ENCODE peak calls at places on chromosomes 11 and 22, in five cellular contexts. One of them, this sample, is unnamed.

GRCh38 chr11:60950933-60951610 is 904 bp downstream of the SLC15A3 start:
- DNase-seq in tibial nerve: no peak
- DNase-seq in K562: no peak
- DNase-seq in ovary: peak
- DNase-seq in transverse colon: no peak
- DNase-seq in this sample: no peak

GRCh38 chr11:35247863-35248262 is 108.9 kb downstream of the CD44 start:
- DNase-seq in tibial nerve: no peak
- DNase-seq in transverse colon: no peak
- DNase-seq in ovary: no peak
- DNase-seq in K562: no peak
- DNase-seq in this sample: no peak

GRCh38 chr11:76293189-76293631 is 86.9 kb upstream of the WNT11 start:
- DNase-seq in transverse colon: no peak
- DNase-seq in tibial nerve: no peak
- DNase-seq in ovary: no peak
- DNase-seq in K562: no peak
- DNase-seq in this sample: peak

GRCh38 chr11:28838741-28839140 is 730.6 kb downstream of the METTL15 start:
- DNase-seq in transverse colon: no peak
- DNase-seq in ovary: no peak
- DNase-seq in tibial nerve: no peak
- DNase-seq in K562: no peak
- DNase-seq in this sample: no peak

GRCh38 chr11:90747057-90747456 is 524.2 kb upstream of the CHORDC1 start:
- DNase-seq in ovary: no peak
- DNase-seq in transverse colon: no peak
- DNase-seq in K562: no peak
- DNase-seq in tibial nerve: no peak
- DNase-seq in this sample: no peak

GRCh38 chr11:71342951-71343827 is 90.8 kb upstream of the SHANK2 start:
- DNase-seq in ovary: no peak
- DNase-seq in K562: peak
- DNase-seq in tibial nerve: no peak
- DNase-seq in transverse colon: peak
- DNase-seq in this sample: no peak

GRCh38 chr11:65417221-65417701 is 5.3 kb upstream of the NEAT1 start:
- DNase-seq in ovary: peak
- DNase-seq in K562: no peak
- DNase-seq in tibial nerve: peak
- DNase-seq in transverse colon: peak
- DNase-seq in this sample: no peak

GRCh38 chr11:19508166-19508565 is 204.5 kb upstream of the NAV2 start:
- DNase-seq in transverse colon: peak
- DNase-seq in tibial nerve: peak
- DNase-seq in ovary: no peak
- DNase-seq in K562: peak
- DNase-seq in this sample: no peak

GRCh38 chr22:42821386-42821785 is 35.7 kb downstream of the ARFGAP3 start:
- DNase-seq in K562: no peak
- DNase-seq in transverse colon: no peak
- DNase-seq in tibial nerve: no peak
- DNase-seq in ovary: no peak
- DNase-seq in this sample: no peak
- TF ChIP-seq EP300 in K562: no peak
- TF ChIP-seq EP300 in transverse colon: no peak
- TF ChIP-seq EP300 in tibial nerve: no peak
- TF ChIP-seq EP300 in ovary: no peak
- TF ChIP-seq EP300 in this sample: no peak

DNA sequence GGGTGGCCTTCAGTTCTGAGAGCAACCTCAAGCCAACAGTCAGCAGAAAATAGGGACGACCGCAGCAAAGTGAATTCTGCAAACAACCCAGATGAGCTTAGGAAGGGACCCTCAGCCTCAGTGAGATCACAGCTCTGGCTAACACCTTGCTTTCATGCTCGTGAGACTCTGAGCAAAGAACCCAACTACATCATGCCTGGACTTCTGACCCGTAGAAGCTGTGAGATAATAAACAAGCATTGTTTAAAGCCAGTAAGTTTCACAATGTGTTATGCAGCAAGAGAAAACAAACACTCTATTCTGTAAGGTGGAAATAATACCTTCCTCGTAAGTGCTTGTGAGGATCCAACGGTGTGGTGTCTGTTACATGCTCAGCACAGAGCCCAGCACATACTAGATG is 433.5 kb downstream of the BUD13 start:
- DNase-seq in tibial nerve: no peak
- DNase-seq in transverse colon: peak
- DNase-seq in K562: no peak
- DNase-seq in ovary: no peak
- DNase-seq in this sample: no peak
- TF ChIP-seq EP300 in tibial nerve: no peak
- TF ChIP-seq EP300 in transverse colon: no peak
- TF ChIP-seq EP300 in K562: no peak
- TF ChIP-seq EP300 in ovary: no peak
- TF ChIP-seq EP300 in this sample: no peak

DNA sequence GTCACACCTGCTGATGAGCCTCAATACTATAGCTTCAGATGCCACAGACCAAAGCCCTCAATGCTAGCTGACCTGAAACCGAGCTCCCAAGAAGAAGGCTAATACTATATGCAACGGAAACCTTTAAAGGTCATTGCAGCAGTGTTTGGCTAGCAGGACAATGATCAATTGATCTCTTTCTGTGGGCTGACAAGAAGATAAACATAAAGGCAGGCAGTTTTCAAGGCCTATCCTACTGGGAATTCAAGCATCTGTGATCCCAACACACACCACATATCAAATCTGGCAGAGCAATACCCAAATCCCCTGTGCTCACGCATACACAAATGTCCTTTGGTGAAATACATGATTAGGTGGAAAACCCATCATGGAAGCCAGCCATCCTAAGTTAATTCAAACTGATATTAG is 12.4 kb downstream of the LGR4 start:
- DNase-seq in tibial nerve: no peak
- DNase-seq in ovary: no peak
- DNase-seq in K562: no peak
- DNase-seq in transverse colon: no peak
- DNase-seq in this sample: no peak
- TF ChIP-seq EP300 in tibial nerve: no peak
- TF ChIP-seq EP300 in ovary: no peak
- TF ChIP-seq EP300 in K562: no peak
- TF ChIP-seq EP300 in transverse colon: no peak
- TF ChIP-seq EP300 in this sample: no peak

GRCh38 chr22:27022741-27023373 is 365.5 kb downstream of the MIAT start:
- DNase-seq in transverse colon: no peak
- DNase-seq in K562: no peak
- DNase-seq in tibial nerve: no peak
- DNase-seq in ovary: no peak
- DNase-seq in this sample: no peak
- TF ChIP-seq EP300 in transverse colon: no peak
- TF ChIP-seq EP300 in K562: no peak
- TF ChIP-seq EP300 in tibial nerve: no peak
- TF ChIP-seq EP300 in ovary: no peak
- TF ChIP-seq EP300 in this sample: no peak